ENCODE peak calls at places on chromosomes 11 and 22, in nine cellular contexts. T, B, S, N, R, U, H, L and C are unnamed samples.

GRCh38 chr11:66970371-66970807 is 4.7 kb upstream of the C11orf86 start:
- DNase-seq in B (no peak), T (no peak), H (no peak), N (no peak), S (no peak), L (no peak), R (no peak), U (no peak), C (no peak)

GRCh38 chr11:93577291-93577690 is 34.1 kb upstream of the SMCO4 start:
- DNase-seq in R (peak; percentile 73), S (no peak), U (no peak), H (peak; percentile 57), L (no peak), T (no peak), B (no peak), N (peak; percentile 97), C (no peak)

GRCh38 chr11:36241512-36241911 is 47.7 kb downstream of the COMMD9 start:
- DNase-seq in N (no peak), U (no peak), H (no peak), B (no peak), R (no peak), L (no peak), S (no peak), T (no peak), C (no peak)

GRCh38 chr11:34359548-34359891 is 1.7 kb upstream of the ABTB2 start:
- DNase-seq in H (no peak), L (peak; percentile 60), U (no peak), B (no peak), R (no peak), T (no peak), N (no peak), S (no peak), C (no peak)

GRCh38 chr11:64998690-64999431 is 2.1 kb upstream of the BATF2 start:
- DNase-seq in N (no peak), B (no peak), T (no peak), R (no peak), U (no peak), S (no peak), H (no peak), L (no peak), C (no peak)

GRCh38 chr11:94423467-94423866 is 22.2 kb upstream of the GPR83 start:
- DNase-seq in H (no peak), R (no peak), U (no peak), B (no peak), T (no peak), S (no peak), N (no peak), L (no peak), C (no peak)

GRCh38 chr11:61907871-61908729 is 9.3 kb downstream of the RAB3IL1 start:
- DNase-seq in N (no peak), U (no peak), T (no peak), S (no peak), L (peak; percentile 84), H (no peak), R (no peak), B (no peak), C (peak; percentile 10)

GRCh38 chr11:36306888-36307287 is 10.8 kb downstream of the PRR5L start:
- DNase-seq in N (peak; percentile 41), H (peak; percentile 37), R (no peak), B (peak; percentile 70), L (no peak), T (peak; percentile 55), U (no peak), S (no peak), C (no peak)

GRCh38 chr11:60872124-60872951 is 5.0 kb downstream of the ZP1 start:
- DNase-seq in U (no peak), H (peak; percentile 85), B (no peak), L (peak; percentile 73), T (no peak), N (peak; percentile 80), S (no peak), R (no peak), C (peak; percentile 65)

GRCh38 chr11:63551889-63552266 is 11.3 kb downstream of the PLAAT2 start:
- DNase-seq in N (no peak), T (no peak), B (no peak), S (peak; percentile 10), L (no peak), H (no peak), U (no peak), R (no peak), C (no peak)

GRCh38 chr22:30297276-30298004 is 8.1 kb upstream of the CASTOR1 start:
- DNase-seq in B (no peak), R (no peak), S (no peak), L (peak; percentile 65), H (no peak), T (no peak), U (no peak), N (no peak), C (no peak)

GRCh38 chr11:115415939-115416338 is 88.3 kb downstream of the CADM1 start:
- DNase-seq in H (no peak), B (no peak), L (no peak), R (no peak), S (no peak), N (no peak), T (no peak), U (no peak), C (no peak)

GRCh38 chr22:30426395-30427353 is 1.1 kb downstream of the MTFP1 start:
- DNase-seq in T (peak; percentile 84), N (peak; percentile 69), B (peak; percentile 86), H (peak; percentile 63), R (no peak), S (peak; percentile 84), U (peak; percentile 86), L (peak; percentile 91), C (peak; percentile 90)

GRCh38 chr11:97471480-97471879 is 1081.7 kb downstream of the JRKL start:
- DNase-seq in S (no peak), R (no peak), H (no peak), L (no peak), U (no peak), N (no peak), B (no peak), T (no peak), C (no peak)

GRCh38 chr11:17753641-17754040 is 19.1 kb downstream of the KCNC1 start:
- DNase-seq in U (no peak), L (peak; percentile 35), S (no peak), R (no peak), T (no peak), B (no peak), H (no peak), N (no peak), C (no peak)

GRCh38 chr11:92540113-92540512 is 315.5 kb downstream of the FAT3 start:
- DNase-seq in L (no peak), B (no peak), R (no peak), T (no peak), H (no peak), S (no peak), U (no peak), N (no peak), C (no peak)

GRCh38 chr11:21007297-21007696 is 337.9 kb downstream of the NELL1 start:
- DNase-seq in B (no peak), R (no peak), T (no peak), S (no peak), H (no peak), N (no peak), L (no peak), U (no peak), C (no peak)

GRCh38 chr11:130634981-130635473 is 186.6 kb downstream of the ADAMTS15 start:
- DNase-seq in N (peak; percentile 67), H (no peak), R (no peak), U (no peak), T (no peak), B (no peak), S (no peak), L (no peak), C (peak; percentile 55)

GRCh38 chr11:68064876-68065275 is 26.1 kb downstream of the TCIRG1 start:
- DNase-seq in S (no peak), L (no peak), U (no peak), R (no peak), N (no peak), T (no peak), H (no peak), B (no peak), C (no peak)

GRCh38 chr22:43658823-43659222 is 153.3 kb downstream of the EFCAB6 start:
- DNase-seq in T (no peak), L (no peak), H (no peak), N (no peak), R (no peak), U (peak; percentile 43), S (no peak), B (no peak), C (no peak)

GRCh38 chr11:103730151-103730940 is 306.1 kb upstream of the DDI1 start:
- DNase-seq in H (no peak), R (no peak), S (no peak), L (no peak), T (no peak), N (no peak), U (no peak), B (no peak), C (no peak)

GRCh38 chr11:75471134-75471943 is 38.3 kb upstream of the KLHL35 start:
- DNase-seq in N (no peak), T (no peak), R (no peak), B (no peak), L (no peak), H (no peak), U (no peak), S (no peak), C (no peak)

GRCh38 chr11:103367650-103368049 is 258.4 kb downstream of the DYNC2H1 start:
- DNase-seq in B (no peak), U (no peak), L (no peak), N (peak; percentile 52), S (no peak), R (no peak), T (no peak), H (no peak), C (no peak)

GRCh38 chr11:133828861-133829260 is 16.5 kb downstream of the SPATA19 start:
- DNase-seq in N (no peak), L (no peak), S (no peak), T (no peak), U (no peak), B (no peak), R (no peak), H (no peak), C (no peak)

GRCh38 chr22:46038516-46039430 is 61.8 kb upstream of the WNT7B start:
- DNase-seq in T (no peak), R (no peak), S (no peak), N (no peak), H (no peak), U (no peak), B (no peak), L (peak; percentile 85), C (peak; percentile 13)

GRCh38 chr22:41557401-41558240 is 3.2 kb upstream of the CSDC2 start:
- DNase-seq in S (no peak), L (peak; percentile 97), N (peak; percentile 80), R (no peak), H (peak; percentile 81), T (no peak), B (no peak), U (no peak), C (peak; percentile 84)

GRCh38 chr11:92550871-92551270 is 326.3 kb downstream of the FAT3 start:
- DNase-seq in N (no peak), T (no peak), H (no peak), U (no peak), R (no peak), S (no peak), L (no peak), B (no peak), C (no peak)

GRCh38 chr11:19872526-19873135 is 160.0 kb downstream of the NAV2 start:
- DNase-seq in R (no peak), N (no peak), L (no peak), U (no peak), H (no peak), T (no peak), B (no peak), S (no peak), C (no peak)

GRCh38 chr22:46110215-46110614 is 40.1 kb upstream of the PPARA start:
- DNase-seq in S (no peak), N (peak; percentile 45), H (no peak), B (no peak), L (peak; percentile 97), U (no peak), R (no peak), T (no peak), C (peak; percentile 65)

GRCh38 chr11:28104984-28105383 is 3.0 kb downstream of the KIF18A start:
- DNase-seq in U (no peak), R (no peak), N (peak; percentile 16), T (no peak), L (no peak), B (no peak), H (no peak), S (no peak), C (no peak)

GRCh38 chr11:95082576-95083001 is 7.1 kb upstream of the ENDOD1 start:
- DNase-seq in N (no peak), B (no peak), T (no peak), R (no peak), U (no peak), S (no peak), L (no peak), H (no peak), C (no peak)